ENCODE peak calls at places on chromosome 11, in six cellular contexts. One of them, this sample, is unnamed.

GRCh38 chr11:111105566-111105965 is 140.0 kb upstream of the POU2AF2 start:
- DNase-seq in activated CD4-positive, alpha-beta T cell treated with anti-CD3 and anti-CD28 coated beads, Interleukin-2, amount 50 U/mL, for 4 hours: no peak
- DNase-seq in WTC11: no peak
- DNase-seq in frontal cortex: no peak
- DNase-seq in testis: no peak
- DNase-seq in HTR-8/SVneo: no peak
- DNase-seq in this sample: no peak

GRCh38 chr11:12639388-12639787 is 34.8 kb upstream of the TEAD1 start:
- DNase-seq in activated CD4-positive, alpha-beta T cell treated with anti-CD3 and anti-CD28 coated beads, Interleukin-2, amount 50 U/mL, for 4 hours: no peak
- DNase-seq in WTC11: no peak
- DNase-seq in frontal cortex: no peak
- DNase-seq in testis: no peak
- DNase-seq in HTR-8/SVneo: no peak
- DNase-seq in this sample: no peak

GRCh38 chr11:75789521-75789920 is 20.9 kb downstream of the DGAT2 start:
- DNase-seq in activated CD4-positive, alpha-beta T cell treated with anti-CD3 and anti-CD28 coated beads, Interleukin-2, amount 50 U/mL, for 4 hours: no peak
- DNase-seq in WTC11: no peak
- DNase-seq in frontal cortex: no peak
- DNase-seq in testis: no peak
- DNase-seq in HTR-8/SVneo: no peak
- DNase-seq in this sample: no peak

GRCh38 chr11:44808053-44808753 is 81.4 kb downstream of the TSPAN18 start:
- DNase-seq in activated CD4-positive, alpha-beta T cell treated with anti-CD3 and anti-CD28 coated beads, Interleukin-2, amount 50 U/mL, for 4 hours: no peak
- DNase-seq in WTC11: no peak
- DNase-seq in frontal cortex: no peak
- DNase-seq in testis: no peak
- DNase-seq in HTR-8/SVneo: no peak
- DNase-seq in this sample: no peak

GRCh38 chr11:102546427-102546826 is 15.9 kb upstream of the MMP7 start:
- DNase-seq in activated CD4-positive, alpha-beta T cell treated with anti-CD3 and anti-CD28 coated beads, Interleukin-2, amount 50 U/mL, for 4 hours: no peak
- DNase-seq in WTC11: no peak
- DNase-seq in frontal cortex: no peak
- DNase-seq in testis: no peak
- DNase-seq in HTR-8/SVneo: no peak
- DNase-seq in this sample: no peak

GRCh38 chr11:102521121-102521520 is 9.4 kb downstream of the MMP7 start:
- DNase-seq in activated CD4-positive, alpha-beta T cell treated with anti-CD3 and anti-CD28 coated beads, Interleukin-2, amount 50 U/mL, for 4 hours: no peak
- DNase-seq in WTC11: no peak
- DNase-seq in frontal cortex: no peak
- DNase-seq in testis: no peak
- DNase-seq in HTR-8/SVneo: no peak
- DNase-seq in this sample: no peak

GRCh38 chr11:116837231-116838091 is at the start of gene APOA1:
- DNase-seq in activated CD4-positive, alpha-beta T cell treated with anti-CD3 and anti-CD28 coated beads, Interleukin-2, amount 50 U/mL, for 4 hours: no peak
- DNase-seq in WTC11: no peak
- DNase-seq in frontal cortex: no peak
- DNase-seq in testis: peak; percentile 85
- DNase-seq in HTR-8/SVneo: no peak
- DNase-seq in this sample: no peak

GRCh38 chr11:3206128-3206921 is 12.3 kb downstream of the MRGPRG start:
- DNase-seq in activated CD4-positive, alpha-beta T cell treated with anti-CD3 and anti-CD28 coated beads, Interleukin-2, amount 50 U/mL, for 4 hours: no peak
- DNase-seq in WTC11: no peak
- DNase-seq in frontal cortex: no peak
- DNase-seq in testis: no peak
- DNase-seq in HTR-8/SVneo: no peak
- DNase-seq in this sample: peak; percentile 46

GRCh38 chr11:72625746-72626636 is 48.2 kb downstream of the PDE2A start:
- DNase-seq in activated CD4-positive, alpha-beta T cell treated with anti-CD3 and anti-CD28 coated beads, Interleukin-2, amount 50 U/mL, for 4 hours: no peak
- DNase-seq in WTC11: no peak
- DNase-seq in frontal cortex: no peak
- DNase-seq in testis: peak; percentile 26
- DNase-seq in HTR-8/SVneo: no peak
- DNase-seq in this sample: peak; percentile 35

GRCh38 chr11:122036022-122036421 is 80.0 kb downstream of the BLID start:
- DNase-seq in activated CD4-positive, alpha-beta T cell treated with anti-CD3 and anti-CD28 coated beads, Interleukin-2, amount 50 U/mL, for 4 hours: no peak
- DNase-seq in WTC11: no peak
- DNase-seq in frontal cortex: no peak
- DNase-seq in testis: no peak
- DNase-seq in HTR-8/SVneo: no peak
- DNase-seq in this sample: no peak

GRCh38 chr11:75432911-75433321 is at the start of gene KLHL35:
- DNase-seq in activated CD4-positive, alpha-beta T cell treated with anti-CD3 and anti-CD28 coated beads, Interleukin-2, amount 50 U/mL, for 4 hours: no peak
- DNase-seq in WTC11: no peak
- DNase-seq in frontal cortex: peak; percentile 70
- DNase-seq in testis: no peak
- DNase-seq in HTR-8/SVneo: no peak
- DNase-seq in this sample: no peak

GRCh38 chr11:43396617-43397016 is 37.9 kb downstream of the TTC17 start:
- DNase-seq in activated CD4-positive, alpha-beta T cell treated with anti-CD3 and anti-CD28 coated beads, Interleukin-2, amount 50 U/mL, for 4 hours: no peak
- DNase-seq in WTC11: no peak
- DNase-seq in frontal cortex: no peak
- DNase-seq in testis: no peak
- DNase-seq in HTR-8/SVneo: no peak
- DNase-seq in this sample: peak; percentile 21

GRCh38 chr11:129041611-129042018 is 98.9 kb upstream of the TP53AIP1 start:
- DNase-seq in activated CD4-positive, alpha-beta T cell treated with anti-CD3 and anti-CD28 coated beads, Interleukin-2, amount 50 U/mL, for 4 hours: no peak
- DNase-seq in WTC11: no peak
- DNase-seq in frontal cortex: no peak
- DNase-seq in testis: no peak
- DNase-seq in HTR-8/SVneo: no peak
- DNase-seq in this sample: no peak

GRCh38 chr11:107929611-107930200 is 1.5 kb downstream of the RAB39A start:
- DNase-seq in activated CD4-positive, alpha-beta T cell treated with anti-CD3 and anti-CD28 coated beads, Interleukin-2, amount 50 U/mL, for 4 hours: no peak
- DNase-seq in WTC11: no peak
- DNase-seq in frontal cortex: no peak
- DNase-seq in testis: no peak
- DNase-seq in HTR-8/SVneo: no peak
- DNase-seq in this sample: no peak

GRCh38 chr11:134604886-134605285 is 192.8 kb upstream of the B3GAT1 start:
- DNase-seq in activated CD4-positive, alpha-beta T cell treated with anti-CD3 and anti-CD28 coated beads, Interleukin-2, amount 50 U/mL, for 4 hours: no peak
- DNase-seq in WTC11: no peak
- DNase-seq in frontal cortex: no peak
- DNase-seq in testis: no peak
- DNase-seq in HTR-8/SVneo: no peak
- DNase-seq in this sample: no peak

GRCh38 chr11:92846542-92847125 is 122.8 kb upstream of the MTNR1B start:
- DNase-seq in activated CD4-positive, alpha-beta T cell treated with anti-CD3 and anti-CD28 coated beads, Interleukin-2, amount 50 U/mL, for 4 hours: no peak
- DNase-seq in WTC11: no peak
- DNase-seq in frontal cortex: no peak
- DNase-seq in testis: no peak
- DNase-seq in HTR-8/SVneo: no peak
- DNase-seq in this sample: no peak

GRCh38 chr11:113188433-113188834 is 125.9 kb upstream of the TTC12 start:
- DNase-seq in activated CD4-positive, alpha-beta T cell treated with anti-CD3 and anti-CD28 coated beads, Interleukin-2, amount 50 U/mL, for 4 hours: no peak
- DNase-seq in WTC11: no peak
- DNase-seq in frontal cortex: no peak
- DNase-seq in testis: no peak
- DNase-seq in HTR-8/SVneo: no peak
- DNase-seq in this sample: no peak

GRCh38 chr11:130581631-130582030 is 133.2 kb downstream of the ADAMTS15 start:
- DNase-seq in activated CD4-positive, alpha-beta T cell treated with anti-CD3 and anti-CD28 coated beads, Interleukin-2, amount 50 U/mL, for 4 hours: no peak
- DNase-seq in WTC11: no peak
- DNase-seq in frontal cortex: no peak
- DNase-seq in testis: no peak
- DNase-seq in HTR-8/SVneo: no peak
- DNase-seq in this sample: no peak

GRCh38 chr11:68803766-68804165 is 38.0 kb downstream of the CPT1A start:
- DNase-seq in activated CD4-positive, alpha-beta T cell treated with anti-CD3 and anti-CD28 coated beads, Interleukin-2, amount 50 U/mL, for 4 hours: no peak
- DNase-seq in WTC11: no peak
- DNase-seq in frontal cortex: no peak
- DNase-seq in testis: no peak
- DNase-seq in HTR-8/SVneo: no peak
- DNase-seq in this sample: no peak

GRCh38 chr11:100445231-100445735 is 241.8 kb upstream of the ARHGAP42 start:
- DNase-seq in activated CD4-positive, alpha-beta T cell treated with anti-CD3 and anti-CD28 coated beads, Interleukin-2, amount 50 U/mL, for 4 hours: no peak
- DNase-seq in WTC11: no peak
- DNase-seq in frontal cortex: no peak
- DNase-seq in testis: peak; percentile 31
- DNase-seq in HTR-8/SVneo: no peak
- DNase-seq in this sample: peak; percentile 62

GRCh38 chr11:707817-708420 is 1.9 kb downstream of the EPS8L2 start:
- DNase-seq in activated CD4-positive, alpha-beta T cell treated with anti-CD3 and anti-CD28 coated beads, Interleukin-2, amount 50 U/mL, for 4 hours: no peak
- DNase-seq in WTC11: no peak
- DNase-seq in frontal cortex: no peak
- DNase-seq in testis: no peak
- DNase-seq in HTR-8/SVneo: no peak
- DNase-seq in this sample: peak; percentile 94

GRCh38 chr11:41044747-41045146 is 414.7 kb downstream of the LRRC4C start:
- DNase-seq in activated CD4-positive, alpha-beta T cell treated with anti-CD3 and anti-CD28 coated beads, Interleukin-2, amount 50 U/mL, for 4 hours: no peak
- DNase-seq in WTC11: no peak
- DNase-seq in frontal cortex: no peak
- DNase-seq in testis: no peak
- DNase-seq in HTR-8/SVneo: no peak
- DNase-seq in this sample: no peak

GRCh38 chr11:795638-796564 is 2.2 kb downstream of the SLC25A22 start:
- DNase-seq in activated CD4-positive, alpha-beta T cell treated with anti-CD3 and anti-CD28 coated beads, Interleukin-2, amount 50 U/mL, for 4 hours: peak; percentile 79
- DNase-seq in WTC11: no peak
- DNase-seq in frontal cortex: peak; percentile 80
- DNase-seq in testis: peak; percentile 78
- DNase-seq in HTR-8/SVneo: peak; percentile 90
- DNase-seq in this sample: peak; percentile 81

GRCh38 chr11:101401245-101401644 is 182.6 kb downstream of the TRPC6 start:
- DNase-seq in activated CD4-positive, alpha-beta T cell treated with anti-CD3 and anti-CD28 coated beads, Interleukin-2, amount 50 U/mL, for 4 hours: no peak
- DNase-seq in WTC11: no peak
- DNase-seq in frontal cortex: no peak
- DNase-seq in testis: no peak
- DNase-seq in HTR-8/SVneo: no peak
- DNase-seq in this sample: no peak

GRCh38 chr11:123100378-123101085 is 38.6 kb upstream of the HSPA8 start:
- DNase-seq in activated CD4-positive, alpha-beta T cell treated with anti-CD3 and anti-CD28 coated beads, Interleukin-2, amount 50 U/mL, for 4 hours: no peak
- DNase-seq in WTC11: no peak
- DNase-seq in frontal cortex: no peak
- DNase-seq in testis: peak; percentile 74
- DNase-seq in HTR-8/SVneo: no peak
- DNase-seq in this sample: peak; percentile 81

GRCh38 chr11:14258177-14258935 is 100.6 kb downstream of the RRAS2 start:
- DNase-seq in activated CD4-positive, alpha-beta T cell treated with anti-CD3 and anti-CD28 coated beads, Interleukin-2, amount 50 U/mL, for 4 hours: no peak
- DNase-seq in WTC11: no peak
- DNase-seq in frontal cortex: no peak
- DNase-seq in testis: no peak
- DNase-seq in HTR-8/SVneo: peak; percentile 43
- DNase-seq in this sample: no peak

GRCh38 chr11:118625976-118626375 is 18.6 kb downstream of the PHLDB1 start:
- DNase-seq in activated CD4-positive, alpha-beta T cell treated with anti-CD3 and anti-CD28 coated beads, Interleukin-2, amount 50 U/mL, for 4 hours: no peak
- DNase-seq in WTC11: no peak
- DNase-seq in frontal cortex: no peak
- DNase-seq in testis: no peak
- DNase-seq in HTR-8/SVneo: no peak
- DNase-seq in this sample: no peak

GRCh38 chr11:102771351-102771750 is 9.1 kb downstream of the MMP10 start:
- DNase-seq in activated CD4-positive, alpha-beta T cell treated with anti-CD3 and anti-CD28 coated beads, Interleukin-2, amount 50 U/mL, for 4 hours: no peak
- DNase-seq in WTC11: no peak
- DNase-seq in frontal cortex: no peak
- DNase-seq in testis: no peak
- DNase-seq in HTR-8/SVneo: no peak
- DNase-seq in this sample: no peak

GRCh38 chr11:118699508-118700220 is 20.2 kb upstream of the TREH start:
- DNase-seq in activated CD4-positive, alpha-beta T cell treated with anti-CD3 and anti-CD28 coated beads, Interleukin-2, amount 50 U/mL, for 4 hours: peak; percentile 24
- DNase-seq in WTC11: no peak
- DNase-seq in frontal cortex: no peak
- DNase-seq in testis: no peak
- DNase-seq in HTR-8/SVneo: no peak
- DNase-seq in this sample: no peak

GRCh38 chr11:61499816-61500491 is 8.6 kb upstream of the LRRC10B start:
- DNase-seq in activated CD4-positive, alpha-beta T cell treated with anti-CD3 and anti-CD28 coated beads, Interleukin-2, amount 50 U/mL, for 4 hours: no peak
- DNase-seq in WTC11: no peak
- DNase-seq in frontal cortex: no peak
- DNase-seq in testis: no peak
- DNase-seq in HTR-8/SVneo: no peak
- DNase-seq in this sample: no peak

GRCh38 chr11:61332823-61333637 is at the start of the genes DDB1 and TKFC:
- DNase-seq in activated CD4-positive, alpha-beta T cell treated with anti-CD3 and anti-CD28 coated beads, Interleukin-2, amount 50 U/mL, for 4 hours: peak; percentile 96
- DNase-seq in WTC11: peak; percentile 99
- DNase-seq in frontal cortex: peak; percentile 98
- DNase-seq in testis: peak; percentile 97
- DNase-seq in HTR-8/SVneo: peak; percentile 93
- DNase-seq in this sample: peak; percentile 97